ENCODE peak calls at places on chromosomes 5 and 9, in six cellular contexts. O, H, Q, R, C and K are unnamed samples.

GRCh38 chr5:140262839-140263238 is 40.1 kb downstream of the PFDN1 start:
- DNase-seq in C (no peak), Q (no peak), O (no peak), R (no peak), H (no peak), K (no peak)

GRCh38 chr9:21709464-21710058 is 92.9 kb upstream of the MTAP start:
- DNase-seq in C (peak; percentile 64), H (peak; percentile 80), Q (peak; percentile 64), O (peak; percentile 73), R (peak; percentile 22), K (no peak)

GRCh38 chr5:179623906-179624741 is 653 bp upstream of the HNRNPH1 start:
- DNase-seq in O (peak; percentile 94), Q (peak; percentile 86), H (peak; percentile 90), C (no peak), R (peak; percentile 55), K (peak; percentile 84)

GRCh38 chr9:16150501-16150900 is 597.7 kb downstream of the CCDC171 start:
- DNase-seq in O (no peak), R (peak; percentile 60), C (peak; percentile 57), H (peak; percentile 42), Q (no peak), K (no peak)

GRCh38 chr9:91751922-91752321 is 198.1 kb downstream of the ROR2 start:
- DNase-seq in H (peak; percentile 64), O (peak; percentile 87), R (no peak), C (no peak), Q (peak; percentile 36), K (no peak)

GRCh38 chr5:96816430-96816939 is 8.7 kb upstream of the ERAP1 start:
- DNase-seq in Q (no peak), O (no peak), H (no peak), R (no peak), C (no peak), K (no peak)

GRCh38 chr5:154816891-154817492 is 33.4 kb downstream of the FAXDC2 start:
- DNase-seq in Q (no peak), C (no peak), H (no peak), R (no peak), O (no peak), K (no peak)

GRCh38 chr5:152142845-152143469 is 218.3 kb upstream of the GLRA1 start:
- DNase-seq in H (peak; percentile 70), O (peak; percentile 81), C (peak; percentile 79), Q (peak; percentile 60), R (peak; percentile 48), K (peak; percentile 57)

GRCh38 chr5:18553269-18553668 is 919.0 kb downstream of the TAF11L14 start:
- DNase-seq in Q (no peak), C (peak; percentile 45), H (peak; percentile 33), R (no peak), O (peak; percentile 25), K (peak; percentile 87)

GRCh38 chr5:170809551-170809950 is 26.0 kb downstream of the GABRP start:
- DNase-seq in O (peak; percentile 89), H (peak; percentile 83), R (no peak), C (peak; percentile 67), Q (peak; percentile 63), K (peak; percentile 28)

GRCh38 chr9:135960328-135961276 is 571 bp downstream of the UBAC1 start:
- DNase-seq in Q (no peak), O (peak; percentile 13), R (peak; percentile 63), H (peak; percentile 17), C (peak; percentile 62), K (no peak)

GRCh38 chr9:84823426-84824271 is 154.1 kb downstream of the NTRK2 start:
- DNase-seq in H (no peak), Q (no peak), R (no peak), C (peak; percentile 14), O (no peak), K (peak; percentile 22)

GRCh38 chr9:20620658-20621552 is 1.4 kb downstream of the MLLT3 start:
- DNase-seq in C (peak; percentile 41), H (peak; percentile 52), R (peak; percentile 57), Q (peak; percentile 22), O (peak; percentile 50), K (no peak)

GRCh38 chr9:27590636-27591035 is 17.4 kb upstream of the C9orf72 start:
- DNase-seq in H (peak; percentile 12), R (no peak), O (peak; percentile 59), C (no peak), Q (no peak), K (no peak)

GRCh38 chr5:30446456-30446855 is 747.0 kb upstream of the CDH6 start:
- DNase-seq in O (no peak), C (no peak), R (no peak), Q (no peak), H (no peak), K (no peak)

GRCh38 chr5:56301041-56301440 is 67.9 kb upstream of the ANKRD55 start:
- DNase-seq in H (no peak), O (no peak), Q (no peak), C (no peak), R (no peak), K (no peak)

GRCh38 chr9:116494815-116495634 is 192.1 kb upstream of the TRIM32 start:
- DNase-seq in C (peak; percentile 49), H (peak; percentile 29), Q (no peak), R (peak; percentile 27), O (no peak), K (no peak)

GRCh38 chr5:50963647-50964584 is 297.5 kb downstream of the PARP8 start:
- DNase-seq in R (no peak), H (no peak), O (no peak), C (peak; percentile 38), Q (no peak), K (no peak)

GRCh38 chr5:40514986-40515385 is 164.7 kb upstream of the PTGER4 start:
- DNase-seq in R (no peak), Q (no peak), O (no peak), C (no peak), H (no peak), K (no peak)

GRCh38 chr9:83965350-83966208 is 14.4 kb downstream of the HNRNPK start:
- DNase-seq in C (no peak), H (no peak), O (peak; percentile 48), Q (no peak), R (no peak), K (no peak)

GRCh38 chr9:122214507-122214906 is 14.2 kb downstream of the LHX6 start:
- DNase-seq in C (no peak), O (no peak), Q (no peak), H (no peak), R (no peak), K (no peak)

GRCh38 chr9:103707181-103707580 is 386.9 kb upstream of the SMC2 start:
- DNase-seq in C (no peak), Q (no peak), O (no peak), R (no peak), H (no peak), K (no peak)

GRCh38 chr5:67957374-67957773 is 258.2 kb upstream of the PIK3R1 start:
- DNase-seq in R (no peak), C (no peak), Q (no peak), O (no peak), H (no peak), K (no peak)

DNA sequence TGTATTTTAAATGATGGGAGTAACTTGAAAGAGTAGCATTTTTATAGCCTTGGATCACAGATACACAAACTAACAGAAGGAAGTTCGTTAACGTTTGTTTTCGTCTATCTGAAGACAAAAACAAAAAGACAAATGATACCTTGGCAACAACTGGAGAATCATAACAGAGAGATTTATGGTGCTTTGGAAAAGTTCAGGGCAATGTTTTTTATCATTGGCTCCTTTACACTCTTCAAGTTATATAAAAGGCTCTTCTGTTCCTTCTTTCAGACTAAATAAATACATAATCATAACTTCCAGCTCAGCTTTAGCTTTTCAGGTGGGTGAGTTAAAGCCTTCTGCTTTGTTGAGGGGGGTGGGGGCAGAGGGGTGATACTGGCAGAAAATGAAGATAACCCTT is 128.0 kb upstream of the VLDLR start:
- DNase-seq in H (no peak), O (no peak), Q (no peak), C (no peak), R (no peak), K (no peak)
- H3K4me3 ChIP-seq in H (no peak overlapping the region), O (no peak overlapping the region), Q (no peak overlapping the region), C (no peak overlapping the region), R (no peak overlapping the region), K (no peak overlapping the region)

GRCh38 chr5:39420482-39421145 is 4.2 kb downstream of the DAB2 start:
- DNase-seq in Q (peak; percentile 55), R (peak; percentile 82), O (peak; percentile 67), H (peak; percentile 86), C (peak; percentile 30), K (peak; percentile 49)
- H3K4me3 ChIP-seq in Q (no peak overlapping the region), R (peak overlapping the region; percentile 76), O (peak overlapping the region; percentile 35), H (peak overlapping the region; percentile 7), C (no peak overlapping the region), K (peak overlapping the region; percentile 87)

GRCh38 chr9:109639666-109640231 is 140.2 kb upstream of the PALM2AKAP2 start:
- DNase-seq in Q (no peak), O (no peak), H (no peak), C (no peak), R (no peak), K (no peak)
- H3K4me3 ChIP-seq in Q (peak overlapping the region; percentile 52), O (no peak overlapping the region), H (no peak overlapping the region), C (no peak overlapping the region), R (peak overlapping the region; percentile 62), K (peak overlapping the region; percentile 52)

GRCh38 chr9:34651286-34651685 is 699 bp upstream of the IL11RA start:
- DNase-seq in O (peak; percentile 52), H (peak; percentile 71), Q (peak; percentile 28), R (peak; percentile 59), C (peak; percentile 48), K (peak; percentile 23)

GRCh38 chr9:34653610-34654072 is 1.7 kb downstream of the IL11RA start:
- DNase-seq in C (peak; percentile 67), O (peak; percentile 20), R (no peak), H (no peak), Q (no peak), K (no peak)

GRCh38 chr9:34653131-34653530 is 1.1 kb downstream of the IL11RA start:
- DNase-seq in H (peak; percentile 49), Q (peak; percentile 37), C (no peak), R (no peak), O (peak; percentile 35), K (no peak)

GRCh38 chr9:34651876-34652602 is at the start of gene IL11RA:
- DNase-seq in O (peak; percentile 83), Q (peak; percentile 75), C (peak; percentile 92), R (peak; percentile 94), H (peak; percentile 89), K (no peak)

DNA sequence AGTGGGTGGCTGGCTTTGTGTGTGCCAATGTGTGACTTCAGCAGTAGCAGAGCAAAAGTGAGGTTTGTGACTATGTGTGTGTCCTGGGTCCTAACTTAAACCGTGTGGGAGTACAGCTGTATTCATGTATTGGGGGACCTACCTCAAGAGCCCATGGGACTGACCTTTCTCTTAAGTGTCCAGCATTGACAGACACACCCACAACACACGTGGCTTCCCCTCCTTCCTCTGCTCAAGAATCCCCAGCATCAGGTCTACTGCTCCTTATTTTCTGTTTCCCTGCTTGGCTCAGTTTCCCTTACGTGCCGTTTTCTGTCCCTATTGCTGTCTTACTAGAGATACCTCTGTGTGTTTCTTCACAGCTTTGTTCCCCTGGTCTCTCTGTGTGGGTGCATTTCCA is 623 bp downstream of the IL11RA start:
- DNase-seq in Q (no peak), O (peak; percentile 24), C (no peak), R (no peak), H (no peak), K (no peak)
- H3K4me3 ChIP-seq in Q (peak overlapping the region; percentile 48), O (no peak overlapping the region), C (no peak overlapping the region), R (peak overlapping the region; percentile 65), H (peak overlapping the region; percentile 42), K (peak overlapping the region; percentile 35)

GRCh38 chr5:43604699-43605098 is 1.7 kb downstream of the NNT start:
- DNase-seq in R (no peak), Q (no peak), O (no peak), H (no peak), C (no peak), K (no peak)
- H3K4me3 ChIP-seq in R (peak overlapping the region; percentile 71), Q (no peak overlapping the region), O (no peak overlapping the region), H (no peak overlapping the region), C (no peak overlapping the region), K (no peak overlapping the region)

GRCh38 chr5:93250431-93250830 is 330.6 kb downstream of the NR2F1-AS1 start:
- DNase-seq in C (no peak), R (no peak), Q (no peak), O (peak; percentile 74), H (no peak), K (no peak)
- H3K4me3 ChIP-seq in C (no peak overlapping the region), R (peak overlapping the region; percentile 40), Q (peak overlapping the region; percentile 1), O (peak overlapping the region; percentile 41), H (no peak overlapping the region), K (no peak overlapping the region)